ENCODE peak calls at places on chromosomes 12 and 14, in six cellular contexts. N, D, T, R, C and H are unnamed samples.
A peak's percentile ranks its signal among the peaks of the same experiment; 100 is the strongest.

GRCh38 chr12:45973526-45973925 is 16.8 kb downstream of the SCAF11 start:
- DNase-seq in N (no peak), T (no peak), R (no peak), C (no peak), D (no peak), H (no peak)

GRCh38 chr12:65229441-65229840 is 49.0 kb upstream of the MSRB3 start:
- DNase-seq in D (no peak), R (no peak), T (no peak), N (no peak), C (no peak), H (peak; percentile 80)

GRCh38 chr12:7411343-7411742 is 32.6 kb downstream of the CD163L1 start:
- DNase-seq in C (no peak), N (no peak), T (no peak), D (no peak), R (no peak), H (no peak)

GRCh38 chr14:100067971-100068959 is 3.0 kb downstream of the EVL start:
- DNase-seq in T (no peak), C (no peak), D (no peak), N (peak; percentile 80), R (peak; percentile 21), H (peak; percentile 92)

GRCh38 chr12:47800582-47800981 is 19.1 kb downstream of the HDAC7 start:
- DNase-seq in R (no peak), D (no peak), C (no peak), N (no peak), T (no peak), H (no peak)

GRCh38 chr12:114272071-114272470 is 133.9 kb downstream of the TBX5 start:
- DNase-seq in D (no peak), R (no peak), T (no peak), C (no peak), N (no peak), H (no peak)

GRCh38 chr12:3593906-3594305 is 102.9 kb downstream of the PRMT8 start:
- DNase-seq in R (no peak), T (peak; percentile 33), D (no peak), N (no peak), C (no peak), H (no peak)

GRCh38 chr14:90523544-90523943 is 126.7 kb downstream of the CALM1 start:
- DNase-seq in C (no peak), D (no peak), T (no peak), N (peak; percentile 20), R (no peak), H (peak; percentile 39)

GRCh38 chr12:116060765-116061164 is 216.7 kb downstream of the MED13L start:
- DNase-seq in R (no peak), D (no peak), T (no peak), N (no peak), C (no peak), H (no peak)

GRCh38 chr14:95362180-95362494 is 42.4 kb upstream of the CLMN start:
- DNase-seq in R (no peak), D (no peak), N (no peak), T (no peak), C (no peak), H (no peak)

GRCh38 chr14:95363468-95363954 is 43.8 kb upstream of the CLMN start:
- DNase-seq in N (no peak), D (no peak), T (no peak), C (no peak), R (no peak), H (no peak)

GRCh38 chr14:95359974-95360826 is 40.5 kb upstream of the CLMN start:
- DNase-seq in T (no peak), D (peak; percentile 28), N (no peak), C (no peak), R (no peak), H (no peak)

GRCh38 chr14:95360828-95361227 is 41.1 kb upstream of the CLMN start:
- DNase-seq in T (no peak), C (no peak), N (no peak), R (no peak), D (no peak), H (no peak)

DNA sequence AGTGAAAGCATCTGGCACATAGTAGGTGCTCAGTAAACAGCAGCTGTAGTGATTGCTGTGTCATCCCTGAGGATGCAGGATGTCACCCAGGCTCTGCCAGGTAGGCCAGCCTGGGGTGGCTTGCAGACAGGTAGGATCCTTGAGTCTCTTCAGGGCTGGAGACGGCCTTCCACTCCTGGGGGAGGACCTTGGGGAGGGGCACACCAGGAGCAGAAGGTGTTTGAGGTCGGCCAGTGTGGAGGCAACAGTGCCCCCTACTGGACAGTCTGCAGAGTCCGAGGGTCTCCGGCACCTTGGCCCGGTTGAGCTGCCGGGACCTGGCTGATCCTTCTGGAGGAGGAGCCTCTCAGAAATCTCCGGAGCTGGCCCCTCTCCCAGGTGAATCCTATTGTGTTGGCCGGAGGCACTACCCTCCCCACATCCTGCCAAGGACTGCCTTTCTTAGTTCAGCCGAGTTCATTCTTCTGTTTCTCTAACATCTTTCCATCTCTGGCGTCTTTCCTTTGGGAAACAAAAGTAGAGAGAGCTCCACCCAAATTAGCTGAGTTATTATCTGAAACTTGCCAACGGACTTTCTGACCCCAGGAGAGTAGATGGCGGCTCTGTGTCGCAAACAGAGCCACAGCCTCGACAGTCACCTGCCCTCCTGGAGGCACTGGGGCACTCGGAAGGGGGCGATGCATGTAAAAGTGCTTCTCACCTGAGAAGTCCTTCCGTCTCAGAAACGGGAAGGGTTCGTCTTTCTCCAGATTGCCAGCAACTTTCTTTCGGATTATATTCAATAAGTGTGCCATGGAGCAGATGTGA is 41.9 kb upstream of the CLMN start:
- DNase-seq in C (peak; percentile 53), T (no peak), R (peak; percentile 24), N (peak; percentile 61), D (no peak), H (peak; percentile 25)
- H3K4me3 ChIP-seq in C (no peak overlapping the region), T (no peak overlapping the region), R (no peak overlapping the region), N (no peak overlapping the region), D (no peak overlapping the region), H (no peak overlapping the region)

DNA sequence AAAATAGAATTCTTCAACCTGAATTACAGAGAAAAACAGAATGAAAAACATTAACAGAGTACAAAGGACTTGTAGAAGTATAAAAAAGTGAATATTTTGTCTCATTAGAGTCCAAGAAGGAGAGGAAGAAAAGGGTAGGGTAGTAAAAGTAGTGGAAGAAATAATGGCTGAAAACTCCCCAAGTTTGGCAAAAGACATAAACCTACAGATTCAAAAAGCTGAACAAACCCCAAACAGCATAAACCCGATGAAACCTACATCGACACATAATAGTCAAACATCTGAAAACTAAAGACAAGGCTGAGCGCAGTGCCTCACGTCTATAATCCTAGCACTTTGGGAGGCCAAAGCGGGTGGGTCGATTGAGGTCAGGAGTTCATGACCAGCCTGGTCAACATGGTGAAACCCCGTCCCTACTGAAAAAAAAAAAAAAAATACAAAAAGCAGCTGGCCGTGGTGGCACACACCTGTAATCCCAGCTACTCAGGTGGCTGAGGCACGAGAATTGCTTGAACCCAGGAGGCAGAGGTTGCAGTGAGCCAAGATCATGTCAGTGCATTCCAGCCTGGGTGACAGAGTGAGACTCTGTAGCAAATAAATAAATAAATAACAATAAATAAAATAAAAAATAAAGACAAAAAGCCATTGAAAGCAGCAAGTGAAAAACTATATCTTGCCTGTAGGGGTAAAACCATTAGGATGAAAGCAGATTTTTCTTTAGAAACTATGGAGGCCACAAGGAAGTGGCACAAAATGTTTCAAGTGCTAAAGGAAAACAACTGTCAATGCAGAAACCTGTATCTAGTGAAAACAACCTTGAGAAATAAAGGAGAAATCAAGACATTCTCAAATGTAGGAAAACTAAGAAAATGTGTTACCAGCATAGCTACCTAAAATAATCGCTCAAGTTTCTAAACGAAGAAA is 11.4 kb downstream of the TIMM9 start:
- DNase-seq in C (no peak), T (no peak), D (no peak), R (no peak), N (no peak), H (no peak)
- TF ChIP-seq CTCF in C (no peak), T (no peak), D (no peak), R (no peak), N (no peak), H (no peak)

GRCh38 chr12:70383886-70384285 is 17.8 kb downstream of the KCNMB4 start:
- DNase-seq in T (no peak), D (no peak), N (no peak), R (no peak), C (no peak), H (no peak)

GRCh38 chr12:70393787-70394519 is 27.9 kb downstream of the KCNMB4 start:
- DNase-seq in R (no peak), N (no peak), C (no peak), T (no peak), D (no peak), H (peak; percentile 39)

GRCh38 chr12:70386771-70387170 is 20.7 kb downstream of the KCNMB4 start:
- DNase-seq in D (no peak), N (no peak), T (no peak), R (no peak), C (no peak), H (no peak)

DNA sequence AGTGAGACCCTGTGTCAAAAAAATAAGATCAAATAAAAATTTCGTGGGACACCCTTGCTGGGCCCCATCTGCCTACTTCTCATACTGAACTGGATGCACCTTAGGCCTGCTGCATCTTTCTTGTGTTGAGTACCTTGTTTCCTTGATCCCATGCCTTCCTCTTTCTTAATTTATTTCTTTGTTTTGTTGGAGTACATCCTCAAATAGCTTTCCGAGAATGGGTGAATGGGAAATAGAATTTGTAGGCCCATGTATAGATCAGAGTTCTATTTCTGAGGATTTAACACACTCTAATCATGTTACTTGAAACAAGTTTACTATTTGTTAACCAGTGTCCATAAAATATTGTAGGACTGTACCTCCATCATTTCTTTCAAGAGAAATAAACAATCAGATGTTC is 23.6 kb downstream of the KCNMB4 start:
- DNase-seq in C (no peak), T (no peak), D (no peak), N (no peak), R (no peak), H (no peak)
- H3K36me3 ChIP-seq in C (no peaks in the 10 kb centered on the region), T (no peaks in the 10 kb centered on the region), D (no peaks in the 10 kb centered on the region), N (no peaks in the 10 kb centered on the region), R (no peaks in the 10 kb centered on the region), H (no peaks in the 10 kb centered on the region)

GRCh38 chr12:96500686-96501085 is 11.3 kb downstream of the CFAP54 start:
- DNase-seq in N (no peak), D (no peak), R (no peak), C (no peak), T (no peak), H (no peak)
- H3K4me3 ChIP-seq in N (no peak overlapping the region), D (no peak overlapping the region), R (peak overlapping the region; percentile 1), C (no peak overlapping the region), T (no peak overlapping the region), H (no peak overlapping the region)